ENCODE peak calls at places on chromosomes 11 and 22, in eight cellular contexts. B is stimulated activated CD4-positive, alpha-beta T cell treated with anti-CD3 and anti-CD28 coated beads, TNF-alpha, amount 100 ng/mL, for 48 hours; K is DND-41; S is NCI-H2029 treated with DMSO at 0.1 percent for 48 hours; J is ACHN; Z is NCI-H1417 treated with DMSO at 0.1 percent for 48 hours; O is Kasumi-1; F is OCI-LY7. L is an unnamed sample.

GRCh38 chr11:61752117-61752924 is at the start of gene MYRF:
- DNase-seq in J (peak), K (no peak), O (peak), Z (no peak), S (peak), F (no peak), B (peak), L (no peak)

GRCh38 chr11:113977701-113978100 is 2.8 kb downstream of the HTR3A start:
- DNase-seq in S (no peak), J (no peak), K (no peak), O (no peak), B (no peak), Z (no peak), F (no peak), L (no peak)

GRCh38 chr22:26712158-26712557 is 54.8 kb downstream of the MIAT start:
- DNase-seq in Z (no peak), B (no peak), K (no peak), S (no peak), J (no peak), O (no peak), F (no peak), L (no peak)

GRCh38 chr11:44852159-44852707 is 98.5 kb downstream of the TP53I11 start:
- DNase-seq in K (no peak), S (no peak), Z (no peak), J (no peak), O (no peak), B (no peak), F (no peak), L (no peak)

GRCh38 chr11:1629326-1630185 is at the start of gene KRTAP5-5:
- DNase-seq in J (no peak), S (no peak), O (no peak), F (no peak), B (no peak), K (no peak), Z (no peak), L (no peak)

GRCh38 chr11:116504541-116505149 is 268.1 kb downstream of the BUD13 start:
- DNase-seq in F (no peak), J (no peak), Z (no peak), K (no peak), O (no peak), S (no peak), B (no peak), L (no peak)

GRCh38 chr11:32213223-32213622 is 122.3 kb downstream of the RCN1 start:
- DNase-seq in K (no peak), S (no peak), B (peak), Z (no peak), O (no peak), F (no peak), J (peak), L (no peak)

GRCh38 chr22:24146190-24146616 is 35.1 kb upstream of the SUSD2 start:
- DNase-seq in Z (no peak), O (peak), J (no peak), K (peak), B (no peak), S (peak), F (peak), L (peak)

GRCh38 chr22:36386900-36387663 is 685 bp downstream of the MYH9 start:
- DNase-seq in K (peak), S (no peak), J (no peak), Z (no peak), O (peak), F (peak), B (no peak), L (peak)

GRCh38 chr11:70618471-70619101 is 220.3 kb downstream of the CTTN start:
- DNase-seq in F (no peak), S (no peak), J (no peak), K (no peak), O (no peak), B (no peak), Z (no peak), L (no peak)

GRCh38 chr22:47550524-47551437 is 788.3 kb downstream of the TBC1D22A start:
- DNase-seq in S (no peak), J (no peak), O (no peak), F (no peak), Z (no peak), B (no peak), K (no peak), L (no peak)

GRCh38 chr22:37193629-37194191 is 5.7 kb upstream of the C1QTNF6 start:
- DNase-seq in F (no peak), J (no peak), O (peak), Z (no peak), B (peak), K (no peak), S (no peak), L (peak)

GRCh38 chr11:36487619-36488018 is 22.5 kb downstream of the TRAF6 start:
- DNase-seq in B (no peak), F (peak), J (no peak), Z (no peak), O (peak), S (no peak), K (no peak), L (no peak)

GRCh38 chr11:67357831-67358555 is 4.6 kb upstream of the POLD4 start:
- DNase-seq in Z (no peak), F (no peak), J (peak), B (no peak), K (no peak), S (no peak), O (no peak), L (no peak)

GRCh38 chr11:118437736-118438125 is 1.4 kb downstream of the KMT2A start:
- DNase-seq in K (peak), J (no peak), F (peak), O (peak), B (no peak), Z (no peak), S (no peak), L (peak)

GRCh38 chr22:23828800-23829680 is 9.8 kb downstream of the DERL3 start:
- DNase-seq in O (no peak), K (no peak), F (no peak), B (no peak), S (no peak), J (no peak), Z (no peak), L (no peak)

GRCh38 chr22:21942407-21942895 is 10.2 kb downstream of the PPM1F start:
- DNase-seq in B (no peak), K (no peak), O (peak), S (no peak), J (peak), F (no peak), Z (no peak), L (peak)

GRCh38 chr11:2770556-2771301 is 70.9 kb upstream of the KCNQ1OT1 start:
- DNase-seq in F (no peak), K (peak), O (no peak), S (no peak), J (no peak), B (no peak), Z (no peak), L (no peak)